ENCODE peak calls at places on chromosomes 11 and 22, in eight cellular contexts. H, A, I, F, P, S, D and Q are unnamed samples.

GRCh38 chr22:31084811-31085492 is 3.8 kb downstream of the SMTN start:
- DNase-seq in S (peak; percentile 67), F (peak; percentile 83), H (peak; percentile 85), A (peak; percentile 89), I (peak; percentile 95), D (peak; percentile 82), P (peak; percentile 86), Q (peak; percentile 96)

GRCh38 chr11:28777126-28777525 is 668.9 kb downstream of the METTL15 start:
- DNase-seq in D (no peak), I (no peak), A (no peak), S (no peak), F (no peak), H (no peak), P (no peak), Q (no peak)

GRCh38 chr11:69922015-69922595 is 102.9 kb upstream of the FGF3 start:
- DNase-seq in H (no peak), D (no peak), P (no peak), A (no peak), F (no peak), I (peak; percentile 60), S (no peak), Q (peak; percentile 60)

GRCh38 chr11:2582436-2582931 is 117.3 kb downstream of the KCNQ1OT1 start:
- DNase-seq in D (no peak), A (no peak), H (no peak), F (no peak), P (peak; percentile 45), I (peak; percentile 62), S (no peak), Q (peak; percentile 41)

GRCh38 chr11:129251067-129251466 is 58.9 kb upstream of the ARHGAP32 start:
- DNase-seq in D (no peak), H (no peak), P (no peak), F (peak; percentile 70), S (no peak), I (no peak), A (no peak), Q (no peak)

GRCh38 chr22:26168199-26168915 is 905 bp upstream of the SEZ6L start:
- DNase-seq in D (no peak), H (no peak), F (no peak), I (no peak), S (no peak), P (no peak), A (no peak), Q (no peak)

GRCh38 chr11:82763167-82763566 is 29.5 kb upstream of the FAM181B start:
- DNase-seq in H (no peak), F (no peak), A (no peak), I (no peak), P (no peak), S (no peak), D (no peak), Q (no peak)

GRCh38 chr22:42214625-42215415 is 55.6 kb downstream of the TCF20 start:
- DNase-seq in H (no peak), P (no peak), D (no peak), A (no peak), S (no peak), F (no peak), I (no peak), Q (peak; percentile 69)

GRCh38 chr11:12164061-12165014 is 53.9 kb downstream of the MICAL2 start:
- DNase-seq in I (peak; percentile 13), A (no peak), D (no peak), S (peak; percentile 76), P (no peak), H (no peak), F (peak; percentile 92), Q (no peak)

GRCh38 chr11:112881461-112881860 is 79.8 kb upstream of the NCAM1 start:
- DNase-seq in A (no peak), D (no peak), F (peak; percentile 76), S (peak; percentile 88), P (no peak), H (peak; percentile 32), I (peak; percentile 72), Q (peak; percentile 88)

GRCh38 chr11:17734986-17735822 is 623 bp downstream of the KCNC1 start:
- DNase-seq in A (peak; percentile 23), F (peak; percentile 77), P (peak; percentile 83), I (peak; percentile 84), D (peak; percentile 4), H (peak; percentile 62), S (peak; percentile 85), Q (peak; percentile 89)

GRCh38 chr22:38947321-38948112 is 9.9 kb upstream of the APOBEC3A start:
- DNase-seq in H (no peak), I (no peak), S (no peak), D (no peak), A (no peak), F (no peak), P (no peak), Q (peak; percentile 35)

GRCh38 chr11:65586676-65587075 is 8.9 kb downstream of the KCNK7 start:
- DNase-seq in H (no peak), A (no peak), S (peak; percentile 71), P (no peak), F (no peak), D (no peak), I (no peak), Q (no peak)

GRCh38 chr22:25172153-25172552 is 27.5 kb upstream of the CRYBB3 start:
- DNase-seq in P (no peak), D (peak; percentile 5), F (no peak), I (peak; percentile 69), S (peak; percentile 54), A (peak; percentile 16), H (no peak), Q (no peak)

GRCh38 chr11:71190551-71190950 is 61.8 kb downstream of the SHANK2 start:
- DNase-seq in H (no peak), P (no peak), D (no peak), I (peak; percentile 34), S (no peak), A (no peak), F (no peak), Q (no peak)

GRCh38 chr22:24333301-24333700 is 62.7 kb downstream of the SPECC1L start:
- DNase-seq in P (no peak), D (no peak), A (no peak), I (no peak), H (no peak), F (peak; percentile 80), S (no peak), Q (no peak)

GRCh38 chr11:100709233-100709999 is 22.3 kb downstream of the ARHGAP42 start:
- DNase-seq in H (no peak), D (no peak), P (no peak), A (no peak), F (peak; percentile 79), I (no peak), S (no peak), Q (no peak)

GRCh38 chr11:14336507-14337503 is 22.2 kb downstream of the RRAS2 start:
- DNase-seq in S (peak; percentile 41), I (no peak), P (no peak), F (peak; percentile 99), D (no peak), A (no peak), H (no peak), Q (no peak)

GRCh38 chr11:72111803-72112540 is 523 bp downstream of the ANAPC15 start:
- DNase-seq in A (peak; percentile 70), P (peak; percentile 79), H (peak; percentile 79), F (peak; percentile 100), D (peak; percentile 85), S (peak; percentile 99), I (peak; percentile 93), Q (peak; percentile 96)

GRCh38 chr22:50733521-50734342 is 4.3 kb upstream of the ACR start:
- DNase-seq in P (peak; percentile 9), S (no peak), A (no peak), D (no peak), I (peak; percentile 55), H (no peak), F (peak; percentile 20), Q (peak; percentile 56)

GRCh38 chr11:110478410-110478809 is 48.7 kb downstream of the FDX1 start:
- DNase-seq in D (no peak), S (no peak), I (no peak), P (peak; percentile 45), H (peak; percentile 23), A (no peak), F (no peak), Q (no peak)

GRCh38 chr11:8913961-8914660 is 3.1 kb downstream of the AKIP1 start:
- DNase-seq in A (peak; percentile 38), H (peak; percentile 12), S (peak; percentile 63), F (peak; percentile 79), I (no peak), D (peak; percentile 27), P (peak; percentile 60), Q (no peak)

GRCh38 chr11:19929655-19930054 is 217.0 kb downstream of the NAV2 start:
- DNase-seq in A (no peak), F (peak; percentile 68), S (no peak), P (no peak), D (no peak), H (no peak), I (no peak), Q (no peak)

GRCh38 chr11:47373876-47374820 is 4.2 kb downstream of the SPI1 start:
- DNase-seq in F (peak; percentile 61), H (peak; percentile 85), D (peak; percentile 80), A (peak; percentile 88), I (peak; percentile 92), P (peak; percentile 91), S (peak; percentile 84), Q (peak; percentile 90)

GRCh38 chr11:115663790-115664189 is 159.6 kb upstream of the CADM1 start:
- DNase-seq in S (no peak), D (no peak), I (no peak), A (no peak), H (no peak), P (no peak), F (no peak), Q (no peak)

GRCh38 chr22:40748388-40748970 is 69.2 kb downstream of the MCHR1 start:
- DNase-seq in I (no peak), A (no peak), P (no peak), S (no peak), D (no peak), F (no peak), H (no peak), Q (no peak)

GRCh38 chr22:27405672-27406388 is 395.7 kb downstream of the MN1 start:
- DNase-seq in F (peak; percentile 41), D (no peak), H (peak; percentile 78), I (peak; percentile 74), S (peak; percentile 78), P (peak; percentile 75), A (peak; percentile 11), Q (no peak)